ENCODE peak calls at places on chromosome 7, in eight cellular contexts. One of them, this sample, is unnamed. For H3K36me3, the result is how much of the 10 kb centered on the place peaks cover.

GRCh38 chr7:151559557-151560183 is 40.0 kb upstream of the RHEB start:
- DNase-seq in neural progenitor cell: no peak
- DNase-seq in trophoblast cell: no peak
- DNase-seq in OCI-LY7: no peak
- DNase-seq in K562: no peak
- DNase-seq in IMR-90: no peak
- DNase-seq in Karpas-422: no peak
- DNase-seq in H1: no peak
- DNase-seq in this sample: no peak

GRCh38 chr7:13336227-13336626 is 648.8 kb downstream of the ARL4A start:
- DNase-seq in Karpas-422: no peak
- DNase-seq in trophoblast cell: no peak
- DNase-seq in OCI-LY7: no peak
- DNase-seq in H1: no peak
- DNase-seq in neural progenitor cell: no peak
- DNase-seq in IMR-90: peak
- DNase-seq in K562: no peak
- DNase-seq in this sample: no peak

GRCh38 chr7:5360971-5361370 is 62.7 kb downstream of the TNRC18 start:
- DNase-seq in neural progenitor cell: no peak
- DNase-seq in trophoblast cell: no peak
- DNase-seq in H1: no peak
- DNase-seq in K562: no peak
- DNase-seq in Karpas-422: no peak
- DNase-seq in IMR-90: no peak
- DNase-seq in OCI-LY7: no peak
- DNase-seq in this sample: no peak

GRCh38 chr7:84073476-84073875 is 121.1 kb downstream of the SEMA3A start:
- DNase-seq in neural progenitor cell: no peak
- DNase-seq in H1: no peak
- DNase-seq in K562: no peak
- DNase-seq in OCI-LY7: no peak
- DNase-seq in Karpas-422: no peak
- DNase-seq in IMR-90: peak
- DNase-seq in trophoblast cell: peak
- DNase-seq in this sample: no peak

GRCh38 chr7:140621326-140622035 is 19.1 kb downstream of the DENND2A start:
- DNase-seq in IMR-90: peak
- DNase-seq in H1: no peak
- DNase-seq in neural progenitor cell: no peak
- DNase-seq in trophoblast cell: peak
- DNase-seq in Karpas-422: peak
- DNase-seq in K562: no peak
- DNase-seq in OCI-LY7: no peak
- DNase-seq in this sample: no peak

GRCh38 chr7:130421685-130422084 is 19.1 kb downstream of the CEP41 start:
- DNase-seq in OCI-LY7: no peak
- DNase-seq in trophoblast cell: no peak
- DNase-seq in K562: no peak
- DNase-seq in neural progenitor cell: peak
- DNase-seq in H1: no peak
- DNase-seq in IMR-90: peak
- DNase-seq in Karpas-422: no peak
- DNase-seq in this sample: no peak

GRCh38 chr7:19663816-19664531 is 44.9 kb downstream of the POLR1F start:
- DNase-seq in H1: no peak
- DNase-seq in IMR-90: no peak
- DNase-seq in Karpas-422: no peak
- DNase-seq in trophoblast cell: no peak
- DNase-seq in OCI-LY7: peak
- DNase-seq in neural progenitor cell: no peak
- DNase-seq in K562: no peak
- DNase-seq in this sample: no peak

GRCh38 chr7:75646551-75647102 is 92.1 kb downstream of the HIP1 start:
- DNase-seq in H1: no peak
- DNase-seq in K562: no peak
- DNase-seq in IMR-90: no peak
- DNase-seq in OCI-LY7: no peak
- DNase-seq in trophoblast cell: no peak
- DNase-seq in Karpas-422: no peak
- DNase-seq in neural progenitor cell: no peak
- DNase-seq in this sample: no peak

GRCh38 chr7:30049173-30049572 is 21.0 kb downstream of the PLEKHA8 start:
- DNase-seq in OCI-LY7: no peak
- DNase-seq in H1: no peak
- DNase-seq in neural progenitor cell: no peak
- DNase-seq in K562: no peak
- DNase-seq in IMR-90: no peak
- DNase-seq in Karpas-422: no peak
- DNase-seq in trophoblast cell: no peak
- DNase-seq in this sample: no peak

GRCh38 chr7:74317146-74317782 is 28.1 kb downstream of the CLIP2 start:
- DNase-seq in Karpas-422: no peak
- DNase-seq in neural progenitor cell: no peak
- DNase-seq in trophoblast cell: no peak
- DNase-seq in H1: no peak
- DNase-seq in OCI-LY7: no peak
- DNase-seq in K562: no peak
- DNase-seq in IMR-90: no peak
- DNase-seq in this sample: no peak

GRCh38 chr7:132292803-132293202 is 283.5 kb downstream of the PLXNA4 start:
- DNase-seq in IMR-90: no peak
- DNase-seq in OCI-LY7: no peak
- DNase-seq in neural progenitor cell: no peak
- DNase-seq in K562: no peak
- DNase-seq in H1: no peak
- DNase-seq in Karpas-422: no peak
- DNase-seq in trophoblast cell: no peak
- DNase-seq in this sample: no peak

GRCh38 chr7:101988513-101988912 is 171.1 kb downstream of the CUX1 start:
- DNase-seq in H1: no peak
- DNase-seq in OCI-LY7: no peak
- DNase-seq in trophoblast cell: peak
- DNase-seq in IMR-90: no peak
- DNase-seq in Karpas-422: no peak
- DNase-seq in K562: no peak
- DNase-seq in neural progenitor cell: no peak
- DNase-seq in this sample: no peak

DNA sequence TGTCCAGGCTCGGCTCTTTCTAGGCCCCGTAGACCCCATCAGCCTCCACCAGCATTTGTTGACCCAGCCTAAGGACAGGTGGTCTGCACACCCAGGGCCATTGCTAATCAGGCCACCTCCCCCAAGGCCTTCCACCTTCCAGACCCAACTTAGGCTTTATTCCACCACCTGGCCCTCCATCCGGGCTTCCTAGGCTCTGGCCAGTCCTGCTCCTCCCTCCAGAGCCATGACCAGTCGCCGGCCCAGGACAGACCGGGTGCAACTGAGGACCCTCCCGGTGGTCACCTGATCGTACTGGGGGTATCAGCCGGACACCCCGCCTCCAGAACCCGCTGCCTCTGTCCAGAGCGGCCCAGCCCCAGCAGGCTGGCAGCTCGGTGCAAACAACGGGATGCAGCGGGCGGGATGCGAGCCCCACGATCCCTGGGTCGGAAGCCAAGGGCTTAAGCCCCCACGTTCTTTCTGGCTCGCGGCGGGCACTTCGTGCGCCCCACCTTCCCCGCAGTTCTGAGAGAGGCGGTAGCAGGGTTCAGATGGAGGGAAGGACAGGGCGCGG is 545 bp downstream of the NACAD start:
- DNase-seq in Karpas-422: no peak
- DNase-seq in H1: peak
- DNase-seq in IMR-90: no peak
- DNase-seq in trophoblast cell: no peak
- DNase-seq in K562: no peak
- DNase-seq in neural progenitor cell: peak
- DNase-seq in OCI-LY7: no peak
- DNase-seq in this sample: no peak
- H3K36me3 ChIP-seq in Karpas-422: under half
- H3K36me3 ChIP-seq in H1: under half
- H3K36me3 ChIP-seq in IMR-90: under half
- H3K36me3 ChIP-seq in trophoblast cell: under half
- H3K36me3 ChIP-seq in K562: under half
- H3K36me3 ChIP-seq in neural progenitor cell: under half
- H3K36me3 ChIP-seq in OCI-LY7: under half
- H3K36me3 ChIP-seq in this sample: under half

DNA sequence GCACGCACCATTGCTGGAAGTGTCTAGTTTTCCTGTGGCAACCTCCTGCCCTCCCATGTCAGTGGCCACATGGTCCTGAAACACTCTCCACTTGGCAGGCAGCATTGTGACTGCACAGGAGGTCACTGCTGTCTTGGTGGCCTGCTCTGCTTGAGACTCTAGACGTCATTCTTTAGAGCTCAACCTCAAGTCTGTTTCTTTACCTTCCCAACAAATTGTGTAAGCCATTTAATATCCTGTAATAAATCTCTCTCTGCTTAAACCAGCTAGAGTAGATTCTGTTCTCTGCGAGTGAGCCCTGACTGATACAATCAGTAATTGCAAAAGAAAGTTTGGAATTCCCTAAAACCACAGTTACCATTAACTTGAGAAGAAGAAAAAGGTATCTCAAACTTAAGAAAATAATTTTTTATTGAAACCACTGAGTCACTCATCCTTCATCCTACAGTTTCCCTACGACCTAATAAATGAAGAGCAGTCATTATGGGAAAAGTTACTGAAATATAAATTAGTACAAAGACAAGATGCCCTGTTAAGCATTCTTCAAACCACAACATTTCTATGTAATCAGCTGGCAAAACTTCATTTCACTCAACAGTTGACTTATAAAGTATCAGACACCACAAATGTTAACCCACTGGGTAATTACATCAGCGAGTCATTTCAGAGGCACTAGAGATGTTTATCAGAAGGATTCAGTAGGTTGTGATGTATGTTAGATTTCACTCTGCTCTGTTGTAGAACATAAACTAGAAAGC is 18.0 kb downstream of the SLC25A13 start:
- DNase-seq in Karpas-422: no peak
- DNase-seq in K562: no peak
- DNase-seq in OCI-LY7: no peak
- DNase-seq in H1: no peak
- DNase-seq in trophoblast cell: no peak
- DNase-seq in IMR-90: peak
- DNase-seq in neural progenitor cell: no peak
- DNase-seq in this sample: no peak
- H3K4me2 ChIP-seq in Karpas-422: no peak
- H3K4me2 ChIP-seq in K562: peak
- H3K4me2 ChIP-seq in OCI-LY7: no peak
- H3K4me2 ChIP-seq in H1: no peak
- H3K4me2 ChIP-seq in trophoblast cell: no peak
- H3K4me2 ChIP-seq in IMR-90: peak
- H3K4me2 ChIP-seq in neural progenitor cell: no peak
- H3K4me2 ChIP-seq in this sample: no peak

GRCh38 chr7:106258789-106259188 is 26.0 kb downstream of the NAMPT start:
- DNase-seq in trophoblast cell: no peak
- DNase-seq in H1: no peak
- DNase-seq in Karpas-422: no peak
- DNase-seq in neural progenitor cell: no peak
- DNase-seq in K562: no peak
- DNase-seq in IMR-90: no peak
- DNase-seq in OCI-LY7: no peak
- DNase-seq in this sample: no peak
- H3K36me3 ChIP-seq in trophoblast cell: under half
- H3K36me3 ChIP-seq in H1: under half
- H3K36me3 ChIP-seq in Karpas-422: half or more
- H3K36me3 ChIP-seq in neural progenitor cell: under half
- H3K36me3 ChIP-seq in K562: half or more
- H3K36me3 ChIP-seq in IMR-90: under half
- H3K36me3 ChIP-seq in OCI-LY7: half or more
- H3K36me3 ChIP-seq in this sample: half or more

DNA sequence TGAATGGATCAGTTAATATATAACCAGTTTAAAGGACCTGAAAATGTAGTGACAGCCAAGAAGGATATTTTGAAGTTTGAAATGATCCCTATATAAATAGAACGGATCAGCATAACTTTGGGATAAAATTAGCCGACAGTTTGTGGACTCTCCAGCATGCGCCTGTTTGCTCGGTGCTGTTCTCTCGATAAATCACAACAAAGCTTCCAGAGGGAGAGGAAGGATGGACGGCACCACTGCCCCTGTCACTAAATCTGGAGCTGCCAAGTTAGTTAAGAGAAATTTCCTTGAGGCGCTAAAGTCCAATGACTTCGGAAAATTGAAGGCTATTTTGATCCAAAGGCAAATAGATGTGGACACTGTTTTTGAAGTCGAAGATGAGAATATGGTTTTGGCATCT is at the start of gene ASB4:
- DNase-seq in OCI-LY7: no peak
- DNase-seq in neural progenitor cell: no peak
- DNase-seq in H1: no peak
- DNase-seq in trophoblast cell: no peak
- DNase-seq in Karpas-422: no peak
- DNase-seq in IMR-90: no peak
- DNase-seq in K562: no peak
- DNase-seq in this sample: no peak
- H3K4me2 ChIP-seq in OCI-LY7: no peak
- H3K4me2 ChIP-seq in neural progenitor cell: no peak
- H3K4me2 ChIP-seq in H1: no peak
- H3K4me2 ChIP-seq in trophoblast cell: no peak
- H3K4me2 ChIP-seq in Karpas-422: no peak
- H3K4me2 ChIP-seq in IMR-90: no peak
- H3K4me2 ChIP-seq in K562: no peak
- H3K4me2 ChIP-seq in this sample: no peak

DNA sequence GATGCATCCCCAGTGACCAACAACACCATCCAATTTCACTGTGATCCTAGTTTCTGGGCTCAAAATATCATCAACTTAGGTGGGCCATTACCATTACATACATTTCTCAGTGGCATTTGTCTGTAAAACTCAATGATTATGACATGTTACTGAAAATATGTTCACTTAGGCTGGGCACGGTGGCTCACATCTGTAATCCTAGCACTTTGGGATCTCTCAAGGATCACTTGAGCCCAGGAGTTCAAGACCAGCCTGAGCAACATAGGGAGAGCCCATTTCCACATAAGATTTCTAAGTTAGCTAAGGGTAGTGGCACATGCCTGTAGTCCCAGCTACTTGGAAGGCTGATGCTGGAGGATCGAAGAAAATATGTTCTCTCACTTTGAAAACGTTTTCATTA is 91.0 kb downstream of the TRIM24 start:
- DNase-seq in IMR-90: no peak
- DNase-seq in neural progenitor cell: no peak
- DNase-seq in OCI-LY7: no peak
- DNase-seq in trophoblast cell: no peak
- DNase-seq in K562: no peak
- DNase-seq in H1: no peak
- DNase-seq in Karpas-422: no peak
- DNase-seq in this sample: no peak
- H3K36me3 ChIP-seq in IMR-90: under half
- H3K36me3 ChIP-seq in neural progenitor cell: half or more
- H3K36me3 ChIP-seq in OCI-LY7: half or more
- H3K36me3 ChIP-seq in trophoblast cell: under half
- H3K36me3 ChIP-seq in K562: half or more
- H3K36me3 ChIP-seq in H1: half or more
- H3K36me3 ChIP-seq in Karpas-422: half or more
- H3K36me3 ChIP-seq in this sample: under half